ENCODE peak calls at places on chromosomes 16 and 17, in seven cellular contexts. C, H, M, B, S, Q and V are unnamed samples.

GRCh38 chr17:27206447-27206846 is 87.5 kb upstream of the WSB1 start:
- DNase-seq in Q (no peak), H (peak; percentile 14), S (no peak), M (no peak), B (no peak), C (peak; percentile 35), V (no peak)

GRCh38 chr16:49055824-49056545 is 225.7 kb downstream of the CBLN1 start:
- DNase-seq in B (no peak), S (no peak), M (no peak), H (peak; percentile 20), Q (no peak), C (peak; percentile 26), V (no peak)

GRCh38 chr16:54546481-54546880 is 259.9 kb upstream of the IRX3 start:
- DNase-seq in Q (no peak), S (no peak), C (no peak), M (no peak), H (no peak), B (no peak), V (no peak)

GRCh38 chr17:4948166-4948996 is at the start of gene PFN1:
- DNase-seq in S (peak; percentile 88), Q (peak; percentile 66), M (peak; percentile 95), C (peak; percentile 97), H (peak; percentile 85), B (peak; percentile 78), V (peak; percentile 82)

GRCh38 chr16:82657239-82657638 is 30.5 kb downstream of the CDH13 start:
- DNase-seq in S (peak; percentile 86), C (no peak), Q (no peak), B (no peak), H (no peak), M (peak; percentile 56), V (no peak)

GRCh38 chr16:58422809-58423208 is 30.5 kb downstream of the GINS3 start:
- DNase-seq in B (no peak), C (no peak), H (no peak), Q (no peak), S (no peak), M (no peak), V (no peak)

GRCh38 chr16:29011851-29012250 is 27.0 kb downstream of the LAT start:
- DNase-seq in B (no peak), M (no peak), H (no peak), S (no peak), Q (no peak), C (no peak), V (no peak)

GRCh38 chr17:50201226-50201854 is at the start of gene COL1A1:
- DNase-seq in H (peak; percentile 47), M (peak; percentile 91), Q (no peak), C (no peak), S (peak; percentile 90), B (no peak), V (peak; percentile 45)

GRCh38 chr17:79732804-79733691 is 2.3 kb downstream of the ENPP7 start:
- DNase-seq in B (no peak), S (no peak), H (no peak), M (no peak), C (peak; percentile 80), Q (no peak), V (no peak)

GRCh38 chr16:3675601-3676130 is 21.2 kb downstream of the DNASE1 start:
- DNase-seq in M (no peak), B (no peak), C (no peak), Q (no peak), S (no peak), H (no peak), V (no peak)

GRCh38 chr17:29622337-29623282 is at the start of gene CORO6:
- DNase-seq in M (peak; percentile 32), S (no peak), B (peak; percentile 75), Q (peak; percentile 75), H (peak; percentile 86), C (peak; percentile 63), V (peak; percentile 89)

GRCh38 chr17:1720856-1721386 is 3.6 kb upstream of the WDR81 start:
- DNase-seq in H (peak; percentile 84), M (peak; percentile 62), S (peak; percentile 33), Q (peak; percentile 62), C (peak; percentile 86), B (peak; percentile 64), V (peak; percentile 73)

GRCh38 chr17:79648181-79648831 is 37.5 kb upstream of the RBFOX3 start:
- DNase-seq in Q (no peak), B (no peak), C (no peak), H (no peak), S (no peak), M (no peak), V (no peak)

GRCh38 chr17:33291248-33292183 is 1.6 kb downstream of the ASIC2 start:
- DNase-seq in M (peak; percentile 24), B (peak; percentile 47), C (no peak), S (no peak), Q (peak; percentile 14), H (peak; percentile 58), V (peak; percentile 66)

GRCh38 chr17:56320443-56320842 is 167.2 kb downstream of the ANKFN1 start:
- DNase-seq in C (no peak), Q (peak; percentile 7), S (no peak), M (no peak), H (peak; percentile 11), B (no peak), V (no peak)

GRCh38 chr16:88320947-88321634 is 61.7 kb upstream of the ZNF469 start:
- DNase-seq in H (no peak), Q (no peak), S (no peak), C (peak; percentile 24), M (no peak), B (no peak), V (no peak)

GRCh38 chr16:15781650-15782049 is 75.2 kb downstream of the MYH11 start:
- DNase-seq in C (no peak), B (no peak), M (no peak), Q (no peak), S (no peak), H (no peak), V (no peak)

GRCh38 chr17:51427259-51428255 is 167.2 kb downstream of the UTP18 start:
- DNase-seq in S (no peak), C (peak; percentile 70), Q (no peak), B (peak; percentile 12), H (no peak), M (no peak), V (no peak)

GRCh38 chr16:28210979-28211505 is 723 bp downstream of the XPO6 start:
- DNase-seq in S (peak; percentile 59), H (peak; percentile 41), M (peak; percentile 61), Q (peak; percentile 31), C (peak; percentile 74), B (peak; percentile 48), V (peak; percentile 63)

GRCh38 chr17:65228287-65228686 is 91.1 kb downstream of the RGS9 start:
- DNase-seq in S (no peak), Q (no peak), M (no peak), B (no peak), C (peak; percentile 4), H (no peak), V (no peak)

GRCh38 chr16:69833357-69833781 is 71.2 kb downstream of the WWP2 start:
- DNase-seq in B (no peak), S (peak; percentile 28), H (no peak), M (peak; percentile 38), C (no peak), Q (no peak), V (no peak)

GRCh38 chr17:4967539-4968165 is at the start of gene SPAG7:
- DNase-seq in B (peak; percentile 96), Q (peak; percentile 94), M (peak; percentile 99), H (peak; percentile 91), S (peak; percentile 93), C (peak; percentile 99), V (peak; percentile 95)

GRCh38 chr17:64653325-64653984 is 8.7 kb downstream of the SMURF2 start:
- DNase-seq in Q (no peak), M (peak; percentile 50), S (no peak), H (no peak), B (no peak), C (no peak), V (no peak)

GRCh38 chr16:10168258-10168657 is 14.0 kb downstream of the GRIN2A start:
- DNase-seq in B (no peak), Q (no peak), H (no peak), S (no peak), M (peak; percentile 80), C (no peak), V (no peak)

GRCh38 chr17:48925991-48926342 is 17.8 kb downstream of the UBE2Z start:
- DNase-seq in M (no peak), S (no peak), C (no peak), H (no peak), B (no peak), Q (no peak), V (no peak)

GRCh38 chr17:4955091-4955490 is 4.2 kb downstream of the ENO3 start:
- DNase-seq in M (no peak), H (no peak), S (no peak), B (no peak), Q (no peak), C (no peak), V (no peak)

GRCh38 chr16:31331141-31331764 is 23.7 kb upstream of the ITGAX start:
- DNase-seq in Q (no peak), S (no peak), B (no peak), H (peak; percentile 50), C (no peak), M (no peak), V (peak; percentile 56)

GRCh38 chr17:68036304-68037147 is 991 bp downstream of the KPNA2 start:
- DNase-seq in S (peak; percentile 26), H (no peak), B (no peak), Q (no peak), M (peak; percentile 22), C (no peak), V (no peak)

GRCh38 chr17:60577147-60577925 is 22.7 kb upstream of the PPM1D start:
- DNase-seq in H (no peak), B (no peak), M (no peak), Q (no peak), C (peak; percentile 51), S (peak; percentile 42), V (no peak)
- TF ChIP-seq CTCF in H (no peak), B (no peak), M (no peak), Q (no peak), C (no peak), S (peak; percentile 33), V (no peak)

GRCh38 chr17:62179525-62180161 is 114.6 kb upstream of the MED13 start:
- DNase-seq in C (no peak), M (peak; percentile 23), H (no peak), B (no peak), S (peak; percentile 50), Q (no peak), V (no peak)
- TF ChIP-seq CTCF in C (no peak), M (no peak), H (no peak), B (no peak), S (peak; percentile 41), Q (no peak), V (no peak)

DNA sequence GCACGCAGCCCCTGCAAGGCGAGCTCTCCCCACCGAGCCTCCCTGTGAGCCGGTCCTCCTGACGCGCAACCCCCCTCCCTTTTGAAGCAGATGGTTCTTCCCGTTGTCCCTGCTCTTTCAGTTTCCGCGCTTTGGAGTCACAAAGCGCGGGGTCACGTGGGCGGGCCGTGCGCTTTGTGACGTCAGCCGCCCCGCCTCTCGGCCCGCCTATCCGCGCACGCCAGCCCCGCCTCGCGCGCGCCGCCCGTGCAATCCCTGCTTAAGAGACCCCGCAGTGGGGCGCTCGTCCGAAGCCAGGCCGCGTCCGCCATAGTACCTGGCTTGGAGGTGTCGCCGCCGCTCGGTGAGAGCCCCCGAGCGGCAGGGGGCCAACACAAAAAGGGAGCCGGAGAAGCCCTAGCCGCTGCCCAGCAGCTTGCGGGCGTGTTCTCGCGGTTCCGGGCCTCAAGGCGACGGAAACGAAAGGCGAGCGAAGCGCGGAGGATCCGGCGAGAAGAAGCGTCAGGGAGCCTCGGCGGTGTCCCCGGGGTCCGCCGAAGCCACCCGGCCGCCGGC is at the start of gene RBBP6:
- DNase-seq in B (peak; percentile 96), S (peak; percentile 93), M (peak; percentile 99), Q (peak; percentile 83), H (peak; percentile 94), C (peak; percentile 98), V (peak; percentile 94)
- TF ChIP-seq CTCF in B (no peak), S (peak; percentile 41), M (peak; percentile 25), Q (peak; percentile 51), H (no peak), C (peak; percentile 30), V (no peak)

GRCh38 chr16:84239186-84239790 is 524 bp downstream of the KCNG4 start:
- DNase-seq in S (no peak), M (no peak), H (no peak), C (no peak), B (no peak), Q (no peak), V (no peak)
- TF ChIP-seq CTCF in S (no peak), M (no peak), H (no peak), C (no peak), B (no peak), Q (no peak), V (no peak)